ENCODE peak calls at places on chromosomes 13 and 19, in nine cellular contexts. One of them, this sample, is unnamed.
A peak's percentile ranks its signal among the peaks of the same experiment; 100 is the strongest.

GRCh38 chr19:18435185-18435841 is 2.6 kb downstream of the ISYNA1 start:
- DNase-seq in esophagus squamous epithelium: no peak
- DNase-seq in epithelial cell of esophagus: no peak
- DNase-seq in colonic mucosa: no peak
- DNase-seq in IMR-90: no peak
- DNase-seq in PC-9: no peak
- DNase-seq in WTC11: no peak
- DNase-seq in CD8-positive, alpha-beta T cell: no peak
- DNase-seq in prostate gland: no peak
- DNase-seq in this sample: no peak

GRCh38 chr13:100506154-100506553 is 82.4 kb downstream of the GGACT start:
- DNase-seq in colonic mucosa: no peak
- DNase-seq in PC-9: no peak
- DNase-seq in epithelial cell of esophagus: no peak
- DNase-seq in prostate gland: no peak
- DNase-seq in WTC11: no peak
- DNase-seq in esophagus squamous epithelium: no peak
- DNase-seq in CD8-positive, alpha-beta T cell: no peak
- DNase-seq in IMR-90: no peak
- DNase-seq in this sample: no peak

GRCh38 chr13:110444226-110444653 is 117.3 kb downstream of the RAB20 start:
- DNase-seq in epithelial cell of esophagus: peak; percentile 29
- DNase-seq in PC-9: peak; percentile 65
- DNase-seq in IMR-90: peak; percentile 20
- DNase-seq in colonic mucosa: no peak
- DNase-seq in prostate gland: no peak
- DNase-seq in esophagus squamous epithelium: no peak
- DNase-seq in WTC11: no peak
- DNase-seq in CD8-positive, alpha-beta T cell: no peak
- DNase-seq in this sample: peak; percentile 83

GRCh38 chr19:30780032-30780431 is 407.8 kb downstream of the ZNF536 start:
- DNase-seq in CD8-positive, alpha-beta T cell: no peak
- DNase-seq in WTC11: no peak
- DNase-seq in epithelial cell of esophagus: no peak
- DNase-seq in colonic mucosa: no peak
- DNase-seq in IMR-90: no peak
- DNase-seq in esophagus squamous epithelium: no peak
- DNase-seq in prostate gland: no peak
- DNase-seq in PC-9: no peak
- DNase-seq in this sample: peak; percentile 49

GRCh38 chr19:49907745-49908446 is 11.2 kb upstream of the IL4I1 start:
- DNase-seq in WTC11: no peak
- DNase-seq in epithelial cell of esophagus: no peak
- DNase-seq in PC-9: no peak
- DNase-seq in prostate gland: no peak
- DNase-seq in colonic mucosa: no peak
- DNase-seq in esophagus squamous epithelium: no peak
- DNase-seq in CD8-positive, alpha-beta T cell: no peak
- DNase-seq in IMR-90: no peak
- DNase-seq in this sample: no peak

GRCh38 chr19:16155128-16155527 is 11.6 kb downstream of the HSH2D start:
- DNase-seq in colonic mucosa: no peak
- DNase-seq in prostate gland: no peak
- DNase-seq in epithelial cell of esophagus: no peak
- DNase-seq in IMR-90: no peak
- DNase-seq in esophagus squamous epithelium: no peak
- DNase-seq in CD8-positive, alpha-beta T cell: no peak
- DNase-seq in PC-9: no peak
- DNase-seq in WTC11: no peak
- DNase-seq in this sample: no peak

GRCh38 chr19:34274827-34275625 is 20.7 kb downstream of the GARRE1 start:
- DNase-seq in colonic mucosa: no peak
- DNase-seq in CD8-positive, alpha-beta T cell: no peak
- DNase-seq in IMR-90: peak; percentile 96
- DNase-seq in esophagus squamous epithelium: no peak
- DNase-seq in epithelial cell of esophagus: no peak
- DNase-seq in prostate gland: no peak
- DNase-seq in PC-9: peak; percentile 56
- DNase-seq in WTC11: no peak
- DNase-seq in this sample: peak; percentile 75

GRCh38 chr19:55676889-55677505 is 2.0 kb downstream of the EPN1 start:
- DNase-seq in esophagus squamous epithelium: no peak
- DNase-seq in colonic mucosa: no peak
- DNase-seq in CD8-positive, alpha-beta T cell: no peak
- DNase-seq in PC-9: no peak
- DNase-seq in WTC11: no peak
- DNase-seq in IMR-90: no peak
- DNase-seq in epithelial cell of esophagus: peak; percentile 56
- DNase-seq in prostate gland: no peak
- DNase-seq in this sample: no peak

GRCh38 chr13:73056054-73056962 is 2.5 kb upstream of the KLF5 start:
- DNase-seq in esophagus squamous epithelium: no peak
- DNase-seq in WTC11: no peak
- DNase-seq in IMR-90: peak; percentile 84
- DNase-seq in CD8-positive, alpha-beta T cell: no peak
- DNase-seq in prostate gland: no peak
- DNase-seq in colonic mucosa: no peak
- DNase-seq in epithelial cell of esophagus: peak; percentile 76
- DNase-seq in PC-9: peak; percentile 94
- DNase-seq in this sample: peak; percentile 80

DNA sequence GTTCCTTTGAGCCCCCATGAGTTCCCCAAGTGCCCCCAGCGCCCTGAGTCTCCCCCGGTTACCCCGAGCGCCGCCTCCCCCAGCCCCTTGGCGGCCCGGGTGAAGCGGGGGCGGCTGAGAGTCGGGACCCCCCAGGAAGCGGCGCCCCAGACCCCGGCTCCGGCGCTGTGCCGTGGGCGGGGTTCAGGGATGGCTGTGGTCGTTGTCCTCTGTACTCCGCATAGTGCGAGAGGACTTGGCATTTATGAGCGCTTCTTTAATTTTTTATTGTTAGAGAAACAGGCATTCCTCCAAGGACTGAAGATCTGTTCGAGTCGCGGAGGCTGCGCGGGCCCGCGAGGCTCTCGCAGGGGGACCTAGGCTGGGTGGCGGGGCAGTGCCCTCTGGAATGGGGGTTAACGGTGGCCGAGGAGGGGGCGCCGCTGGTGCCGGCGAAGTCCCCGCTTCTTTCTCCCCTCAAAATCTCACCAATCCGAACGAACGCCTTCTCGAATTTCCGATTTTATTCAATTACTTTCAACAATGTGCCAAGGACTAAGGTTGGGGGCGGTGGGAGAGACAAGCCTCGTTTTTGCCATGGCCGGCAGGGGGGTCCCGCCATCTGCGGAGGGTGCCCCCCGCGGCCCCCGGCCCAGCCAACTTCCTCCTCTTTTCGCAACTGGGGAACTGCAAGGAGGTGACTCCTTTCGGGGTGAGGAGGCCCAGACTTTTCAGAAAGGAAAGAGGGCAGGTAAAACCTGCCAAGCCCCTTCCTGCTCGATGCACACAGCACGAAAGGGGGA is 595 bp upstream of the GJB2 start:
- DNase-seq in prostate gland: no peak
- DNase-seq in IMR-90: no peak
- DNase-seq in esophagus squamous epithelium: no peak
- DNase-seq in epithelial cell of esophagus: no peak
- DNase-seq in PC-9: no peak
- DNase-seq in WTC11: no peak
- DNase-seq in colonic mucosa: no peak
- DNase-seq in CD8-positive, alpha-beta T cell: no peak
- DNase-seq in this sample: no peak
- TF ChIP-seq CTCF in prostate gland: no peak
- TF ChIP-seq CTCF in IMR-90: no peak
- TF ChIP-seq CTCF in esophagus squamous epithelium: no peak
- TF ChIP-seq CTCF in epithelial cell of esophagus: no peak
- TF ChIP-seq CTCF in PC-9: no peak
- TF ChIP-seq CTCF in WTC11: no peak
- TF ChIP-seq CTCF in colonic mucosa: no peak
- TF ChIP-seq CTCF in CD8-positive, alpha-beta T cell: no peak
- TF ChIP-seq CTCF in this sample: no peak

DNA sequence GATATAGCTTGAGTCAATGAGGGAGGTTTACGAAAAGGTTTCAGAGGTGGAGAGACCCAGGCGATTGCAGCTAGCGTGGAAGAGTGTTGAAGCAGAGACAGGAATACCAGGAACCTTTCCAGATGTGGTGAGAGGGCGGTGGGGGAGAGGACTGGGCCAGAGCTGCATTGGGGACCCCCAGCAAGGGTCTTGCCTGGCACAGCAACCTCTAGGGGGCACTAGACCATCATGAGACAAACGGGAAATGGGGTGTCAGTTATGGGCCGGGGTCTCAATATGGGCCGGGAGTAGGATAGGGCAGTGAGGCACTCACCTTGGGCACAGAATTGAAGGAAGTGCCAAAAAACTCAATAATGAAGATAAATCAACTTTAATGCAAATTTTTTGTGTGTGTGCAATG is 2.1 kb upstream of the LRP3 start:
- DNase-seq in colonic mucosa: no peak
- DNase-seq in prostate gland: no peak
- DNase-seq in WTC11: peak; percentile 69
- DNase-seq in IMR-90: no peak
- DNase-seq in PC-9: no peak
- DNase-seq in CD8-positive, alpha-beta T cell: no peak
- DNase-seq in epithelial cell of esophagus: no peak
- DNase-seq in esophagus squamous epithelium: no peak
- DNase-seq in this sample: no peak
- TF ChIP-seq CTCF in colonic mucosa: no peak
- TF ChIP-seq CTCF in prostate gland: no peak
- TF ChIP-seq CTCF in WTC11: no peak
- TF ChIP-seq CTCF in IMR-90: peak; percentile 5
- TF ChIP-seq CTCF in PC-9: no peak
- TF ChIP-seq CTCF in CD8-positive, alpha-beta T cell: no peak
- TF ChIP-seq CTCF in epithelial cell of esophagus: no peak
- TF ChIP-seq CTCF in esophagus squamous epithelium: no peak
- TF ChIP-seq CTCF in this sample: peak; percentile 26

GRCh38 chr13:27770809-27771208 is 21.5 kb upstream of the GSX1 start:
- DNase-seq in esophagus squamous epithelium: no peak
- DNase-seq in colonic mucosa: peak; percentile 36
- DNase-seq in CD8-positive, alpha-beta T cell: no peak
- DNase-seq in PC-9: no peak
- DNase-seq in prostate gland: no peak
- DNase-seq in WTC11: peak; percentile 56
- DNase-seq in epithelial cell of esophagus: peak; percentile 81
- DNase-seq in IMR-90: peak; percentile 13
- DNase-seq in this sample: peak; percentile 40
- TF ChIP-seq CTCF in esophagus squamous epithelium: peak; percentile 35
- TF ChIP-seq CTCF in colonic mucosa: peak; percentile 41
- TF ChIP-seq CTCF in CD8-positive, alpha-beta T cell: no peak
- TF ChIP-seq CTCF in PC-9: peak; percentile 56
- TF ChIP-seq CTCF in prostate gland: no peak
- TF ChIP-seq CTCF in WTC11: no peak
- TF ChIP-seq CTCF in epithelial cell of esophagus: peak; percentile 62
- TF ChIP-seq CTCF in IMR-90: peak; percentile 31
- TF ChIP-seq CTCF in this sample: peak; percentile 50

GRCh38 chr13:66354880-66355279 is 875.3 kb downstream of the PCDH9 start:
- DNase-seq in CD8-positive, alpha-beta T cell: no peak
- DNase-seq in PC-9: no peak
- DNase-seq in esophagus squamous epithelium: no peak
- DNase-seq in IMR-90: no peak
- DNase-seq in epithelial cell of esophagus: no peak
- DNase-seq in colonic mucosa: no peak
- DNase-seq in WTC11: no peak
- DNase-seq in prostate gland: no peak
- DNase-seq in this sample: no peak

GRCh38 chr13:66348745-66349720 is 881.1 kb downstream of the PCDH9 start:
- DNase-seq in epithelial cell of esophagus: no peak
- DNase-seq in WTC11: no peak
- DNase-seq in CD8-positive, alpha-beta T cell: no peak
- DNase-seq in prostate gland: no peak
- DNase-seq in esophagus squamous epithelium: no peak
- DNase-seq in PC-9: no peak
- DNase-seq in colonic mucosa: no peak
- DNase-seq in IMR-90: no peak
- DNase-seq in this sample: no peak

GRCh38 chr13:66358564-66358963 is 871.6 kb downstream of the PCDH9 start:
- DNase-seq in IMR-90: no peak
- DNase-seq in esophagus squamous epithelium: no peak
- DNase-seq in prostate gland: no peak
- DNase-seq in PC-9: no peak
- DNase-seq in epithelial cell of esophagus: no peak
- DNase-seq in colonic mucosa: no peak
- DNase-seq in WTC11: no peak
- DNase-seq in CD8-positive, alpha-beta T cell: no peak
- DNase-seq in this sample: no peak

GRCh38 chr13:66349945-66350344 is 880.2 kb downstream of the PCDH9 start:
- DNase-seq in epithelial cell of esophagus: no peak
- DNase-seq in PC-9: no peak
- DNase-seq in CD8-positive, alpha-beta T cell: no peak
- DNase-seq in IMR-90: no peak
- DNase-seq in prostate gland: no peak
- DNase-seq in esophagus squamous epithelium: no peak
- DNase-seq in colonic mucosa: no peak
- DNase-seq in WTC11: no peak
- DNase-seq in this sample: no peak

DNA sequence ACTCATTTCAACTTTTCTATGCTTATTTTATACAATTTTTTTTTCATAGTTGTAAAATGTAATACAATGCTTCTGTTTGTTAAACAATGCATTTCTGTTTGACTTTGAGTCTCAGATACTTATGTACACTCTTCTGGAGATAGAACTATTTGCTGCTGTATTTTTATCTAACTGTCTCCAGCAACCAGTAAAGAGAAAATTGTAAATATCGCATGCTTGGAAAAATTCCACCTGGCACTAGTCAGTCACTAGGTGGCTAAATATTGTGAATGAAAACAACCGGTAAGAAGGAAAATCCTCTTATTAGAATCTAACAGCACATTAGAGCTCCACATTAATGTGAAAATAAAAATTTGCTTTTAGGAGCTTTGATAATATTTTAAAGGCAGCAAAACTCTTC is 876.5 kb downstream of the PCDH9 start:
- DNase-seq in IMR-90: no peak
- DNase-seq in CD8-positive, alpha-beta T cell: no peak
- DNase-seq in esophagus squamous epithelium: no peak
- DNase-seq in epithelial cell of esophagus: no peak
- DNase-seq in colonic mucosa: no peak
- DNase-seq in prostate gland: peak; percentile 43
- DNase-seq in PC-9: no peak
- DNase-seq in WTC11: no peak
- DNase-seq in this sample: no peak
- TF ChIP-seq CTCF in IMR-90: no peak
- TF ChIP-seq CTCF in CD8-positive, alpha-beta T cell: no peak
- TF ChIP-seq CTCF in esophagus squamous epithelium: no peak
- TF ChIP-seq CTCF in epithelial cell of esophagus: peak; percentile 7
- TF ChIP-seq CTCF in colonic mucosa: no peak
- TF ChIP-seq CTCF in prostate gland: no peak
- TF ChIP-seq CTCF in PC-9: no peak
- TF ChIP-seq CTCF in WTC11: no peak
- TF ChIP-seq CTCF in this sample: no peak

DNA sequence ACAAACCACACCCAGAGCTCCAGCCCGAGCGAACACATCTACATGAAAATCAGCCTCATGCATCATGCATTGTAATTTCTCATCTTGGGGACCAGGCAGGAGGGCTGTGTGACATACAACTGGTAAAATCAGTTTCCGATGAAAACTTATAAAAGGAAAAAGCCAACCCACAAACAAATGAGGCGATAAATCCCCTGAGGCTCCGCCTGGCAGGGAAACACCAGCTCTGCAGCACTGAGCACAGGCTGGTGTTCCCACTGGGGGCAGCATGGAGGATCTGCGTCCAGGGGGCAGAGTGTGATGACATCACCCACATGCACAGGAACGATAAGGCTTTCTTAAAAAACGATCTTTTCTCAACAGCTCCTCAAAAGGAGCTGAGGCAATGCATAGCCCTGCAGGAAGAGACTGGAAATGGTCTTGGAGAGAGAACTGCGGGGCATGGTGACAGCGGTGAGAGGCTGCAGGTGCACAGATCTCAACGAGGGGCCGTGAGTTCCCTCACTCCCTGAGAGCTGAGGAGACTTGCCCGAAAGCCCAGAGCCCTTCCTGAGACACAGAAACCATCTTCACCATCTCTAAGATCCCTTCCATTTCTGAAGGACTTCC is 24.6 kb downstream of the SH3GL1 start:
- DNase-seq in WTC11: peak; percentile 47
- DNase-seq in PC-9: peak; percentile 72
- DNase-seq in esophagus squamous epithelium: no peak
- DNase-seq in epithelial cell of esophagus: no peak
- DNase-seq in prostate gland: no peak
- DNase-seq in colonic mucosa: no peak
- DNase-seq in IMR-90: peak; percentile 81
- DNase-seq in CD8-positive, alpha-beta T cell: no peak
- DNase-seq in this sample: peak; percentile 84
- TF ChIP-seq CTCF in WTC11: no peak
- TF ChIP-seq CTCF in PC-9: no peak
- TF ChIP-seq CTCF in esophagus squamous epithelium: no peak
- TF ChIP-seq CTCF in epithelial cell of esophagus: peak; percentile 28
- TF ChIP-seq CTCF in prostate gland: no peak
- TF ChIP-seq CTCF in colonic mucosa: peak; percentile 14
- TF ChIP-seq CTCF in IMR-90: peak; percentile 69
- TF ChIP-seq CTCF in CD8-positive, alpha-beta T cell: no peak
- TF ChIP-seq CTCF in this sample: peak; percentile 55

This sample was measured in fibroblast of mammary gland.